ENCODE peak calls at places on chromosome 17, in ten cellular contexts. O is NB4, H is mesothelial cell of epicardium, X is right atrium auricular region, S is GM12865, N is NCI-H460, V is NCI-H774, E is amygdala, M is pancreas, G is T-helper 2 cell. F is an unnamed sample.

GRCh38 chr17:17204041-17204591 is 2.0 kb downstream of the PLD6 start:
- DNase-seq in O (peak), H (no peak), X (no peak), S (peak), N (no peak), V (no peak), E (peak), M (peak), G (no peak), F (no peak)

GRCh38 chr17:64103751-64104364 is 26.1 kb downstream of the ERN1 start:
- DNase-seq in O (peak), H (no peak), X (no peak), S (peak), N (no peak), V (no peak), E (no peak), M (no peak), G (no peak), F (no peak)

GRCh38 chr17:40707720-40708119 is 4.2 kb upstream of the KRT24 start:
- DNase-seq in O (peak), H (no peak), X (peak), S (no peak), N (no peak), V (no peak), E (no peak), M (no peak), G (no peak), F (no peak)

GRCh38 chr17:28406478-28406824 is 439 bp upstream of the SLC46A1 start:
- DNase-seq in O (no peak), H (no peak), X (no peak), S (no peak), N (no peak), V (peak), E (no peak), M (no peak), G (no peak), F (peak)

GRCh38 chr17:44209786-44210341 is 9.6 kb downstream of the UBTF start:
- DNase-seq in O (peak), H (no peak), X (no peak), S (peak), N (no peak), V (no peak), E (no peak), M (no peak), G (no peak), F (no peak)

GRCh38 chr17:15782809-15783208 is 50.7 kb downstream of the TBC1D26 start:
- DNase-seq in O (no peak), H (no peak), X (no peak), S (no peak), N (no peak), V (no peak), E (peak), M (peak), G (no peak), F (no peak)

GRCh38 chr17:15981208-15981607 is 18.3 kb downstream of the ZSWIM7 start:
- DNase-seq in O (peak), H (no peak), X (no peak), S (peak), N (no peak), V (no peak), E (no peak), M (no peak), G (no peak), F (no peak)

GRCh38 chr17:1762233-1762905 is 509 bp downstream of the SERPINF1 start:
- DNase-seq in O (no peak), H (no peak), X (peak), S (no peak), N (no peak), V (no peak), E (no peak), M (no peak), G (no peak), F (no peak)

GRCh38 chr17:68733241-68734176 is 132.3 kb upstream of the FAM20A start:
- DNase-seq in O (no peak), H (no peak), X (peak), S (no peak), N (no peak), V (no peak), E (no peak), M (no peak), G (no peak), F (no peak)

GRCh38 chr17:42291136-42291535 is 2.8 kb downstream of the STAT5A start:
- DNase-seq in O (no peak), H (no peak), X (no peak), S (no peak), N (no peak), V (no peak), E (no peak), M (no peak), G (no peak), F (no peak)

GRCh38 chr17:82772026-82772425 is 20.2 kb downstream of the TBCD start:
- DNase-seq in O (no peak), H (no peak), X (no peak), S (no peak), N (peak), V (peak), E (no peak), M (no peak), G (no peak), F (no peak)

GRCh38 chr17:69853533-69854262 is 221.3 kb upstream of the KCNJ16 start:
- DNase-seq in O (no peak), H (no peak), X (no peak), S (no peak), N (no peak), V (no peak), E (no peak), M (no peak), G (no peak), F (no peak)

GRCh38 chr17:31593806-31594205 is 202.3 kb downstream of the RAB11FIP4 start:
- DNase-seq in O (no peak), H (no peak), X (no peak), S (no peak), N (no peak), V (no peak), E (no peak), M (no peak), G (no peak), F (no peak)

GRCh38 chr17:3710951-3711383 is 12.7 kb upstream of the HASPIN start:
- DNase-seq in O (peak), H (no peak), X (no peak), S (peak), N (no peak), V (no peak), E (no peak), M (no peak), G (no peak), F (no peak)

GRCh38 chr17:67054011-67054591 is 9.7 kb downstream of the CACNG1 start:
- DNase-seq in O (no peak), H (no peak), X (peak), S (no peak), N (no peak), V (no peak), E (no peak), M (no peak), G (no peak), F (no peak)

GRCh38 chr17:71409712-71410111 is 711.1 kb upstream of the SOX9 start:
- DNase-seq in O (no peak), H (no peak), X (no peak), S (no peak), N (no peak), V (no peak), E (no peak), M (no peak), G (no peak), F (no peak)

GRCh38 chr17:3667366-3668278 is 756 bp downstream of the TAX1BP3 start:
- DNase-seq in O (peak), H (peak), X (peak), S (peak), N (peak), V (peak), E (peak), M (peak), G (no peak), F (peak)

GRCh38 chr17:50459081-50459676 is 9.5 kb downstream of the CHAD start:
- DNase-seq in O (peak), H (no peak), X (no peak), S (no peak), N (no peak), V (no peak), E (no peak), M (no peak), G (no peak), F (no peak)

GRCh38 chr17:47883589-47884426 is 12.2 kb upstream of the SP2 start:
- DNase-seq in O (no peak), H (no peak), X (no peak), S (no peak), N (no peak), V (no peak), E (no peak), M (no peak), G (no peak), F (no peak)

GRCh38 chr17:7577327-7578199 is 1.9 kb upstream of the CD68 start:
- DNase-seq in O (no peak), H (no peak), X (no peak), S (no peak), N (no peak), V (no peak), E (no peak), M (no peak), G (no peak), F (no peak)

GRCh38 chr17:52673791-52674190 is 515.3 kb upstream of the CA10 start:
- DNase-seq in O (no peak), H (no peak), X (no peak), S (no peak), N (no peak), V (no peak), E (no peak), M (no peak), G (no peak), F (no peak)

GRCh38 chr17:45190503-45191282 is 29.0 kb downstream of the HEXIM2 start:
- DNase-seq in O (no peak), H (no peak), X (no peak), S (no peak), N (no peak), V (no peak), E (no peak), M (no peak), G (no peak), F (no peak)

GRCh38 chr17:49356320-49356719 is 5.7 kb downstream of the ZNF652 start:
- DNase-seq in O (no peak), H (no peak), X (no peak), S (no peak), N (no peak), V (no peak), E (no peak), M (no peak), G (no peak), F (no peak)

GRCh38 chr17:69711504-69711903 is 297.0 kb downstream of the MAP2K6 start:
- DNase-seq in O (no peak), H (no peak), X (no peak), S (no peak), N (no peak), V (peak), E (no peak), M (no peak), G (no peak), F (no peak)

GRCh38 chr17:48611213-48611612 is 396 bp upstream of the HOXB7 start:
- DNase-seq in O (no peak), H (no peak), X (no peak), S (no peak), N (no peak), V (no peak), E (no peak), M (no peak), G (no peak), F (peak)

GRCh38 chr17:73522107-73522506 is 122.1 kb downstream of the SDK2 start:
- DNase-seq in O (no peak), H (no peak), X (no peak), S (no peak), N (no peak), V (no peak), E (no peak), M (no peak), G (no peak), F (no peak)

GRCh38 chr17:8048236-8048635 is 9.4 kb downstream of the ALOX15B start:
- DNase-seq in O (no peak), H (no peak), X (no peak), S (no peak), N (no peak), V (no peak), E (no peak), M (no peak), G (no peak), F (no peak)

GRCh38 chr17:45867171-45867570 is 22.5 kb downstream of the SPPL2C start:
- DNase-seq in O (no peak), H (no peak), X (no peak), S (no peak), N (no peak), V (no peak), E (peak), M (no peak), G (no peak), F (no peak)

GRCh38 chr17:45170976-45171337 is 9.3 kb downstream of the HEXIM2 start:
- DNase-seq in O (peak), H (no peak), X (peak), S (no peak), N (peak), V (no peak), E (no peak), M (peak), G (no peak), F (no peak)

GRCh38 chr17:43860077-43860725 is 13.2 kb downstream of the CD300LG start:
- DNase-seq in O (no peak), H (no peak), X (no peak), S (no peak), N (no peak), V (no peak), E (no peak), M (no peak), G (no peak), F (no peak)

GRCh38 chr17:8867361-8867981 is at the start of gene PIK3R6:
- DNase-seq in O (no peak), H (no peak), X (no peak), S (peak), N (no peak), V (no peak), E (no peak), M (no peak), G (no peak), F (no peak)

GRCh38 chr17:35257080-35257701 is 14.3 kb downstream of the SLFN5 start:
- DNase-seq in O (no peak), H (no peak), X (no peak), S (no peak), N (peak), V (peak), E (no peak), M (peak), G (no peak), F (peak)

GRCh38 chr17:16106161-16106891 is 106.7 kb downstream of the TTC19 start:
- DNase-seq in O (peak), H (no peak), X (no peak), S (no peak), N (no peak), V (no peak), E (peak), M (no peak), G (no peak), F (no peak)

GRCh38 chr17:66481259-66481658 is 178.8 kb downstream of the PRKCA start:
- DNase-seq in O (no peak), H (no peak), X (no peak), S (no peak), N (no peak), V (no peak), E (no peak), M (no peak), G (no peak), F (no peak)